ENCODE peak calls at places on chromosomes 6 and 20, in four cellular contexts. One of them, this sample, is unnamed.
A peak's percentile ranks its signal among the peaks of the same experiment; 100 is the strongest.

GRCh38 chr20:63574829-63575720 is 1.0 kb upstream of the HELZ2 start:
- DNase-seq in activated T-helper 9 cell treated with anti-CD3 and anti-CD28 coated beads, Interleukin-2, amount 50 U/mL, for 16 hours: no peak
- DNase-seq in EH: no peak
- DNase-seq in NB4: peak; percentile 44
- DNase-seq in this sample: no peak

GRCh38 chr6:143205983-143206382 is 145.3 kb downstream of the AIG1 start:
- DNase-seq in activated T-helper 9 cell treated with anti-CD3 and anti-CD28 coated beads, Interleukin-2, amount 50 U/mL, for 16 hours: no peak
- DNase-seq in EH: peak; percentile 20
- DNase-seq in NB4: no peak
- DNase-seq in this sample: no peak

GRCh38 chr6:151617539-151617938 is 123.7 kb downstream of the CCDC170 start:
- DNase-seq in activated T-helper 9 cell treated with anti-CD3 and anti-CD28 coated beads, Interleukin-2, amount 50 U/mL, for 16 hours: no peak
- DNase-seq in EH: no peak
- DNase-seq in NB4: no peak
- DNase-seq in this sample: no peak

GRCh38 chr20:33178726-33179125 is 10.8 kb downstream of the BPIFA2 start:
- DNase-seq in activated T-helper 9 cell treated with anti-CD3 and anti-CD28 coated beads, Interleukin-2, amount 50 U/mL, for 16 hours: no peak
- DNase-seq in EH: no peak
- DNase-seq in NB4: no peak
- DNase-seq in this sample: no peak

GRCh38 chr6:36984581-36985383 is 1.2 kb downstream of the MTCH1 start:
- DNase-seq in activated T-helper 9 cell treated with anti-CD3 and anti-CD28 coated beads, Interleukin-2, amount 50 U/mL, for 16 hours: peak; percentile 29
- DNase-seq in EH: peak; percentile 88
- DNase-seq in NB4: peak; percentile 43
- DNase-seq in this sample: peak; percentile 70

GRCh38 chr6:170088349-170088951 is 202.4 kb downstream of the DLL1 start:
- DNase-seq in activated T-helper 9 cell treated with anti-CD3 and anti-CD28 coated beads, Interleukin-2, amount 50 U/mL, for 16 hours: no peak
- DNase-seq in EH: no peak
- DNase-seq in NB4: peak; percentile 90
- DNase-seq in this sample: no peak

GRCh38 chr6:156956286-156956685 is 179.1 kb downstream of the ARID1B start:
- DNase-seq in activated T-helper 9 cell treated with anti-CD3 and anti-CD28 coated beads, Interleukin-2, amount 50 U/mL, for 16 hours: no peak
- DNase-seq in EH: no peak
- DNase-seq in NB4: peak; percentile 60
- DNase-seq in this sample: no peak

GRCh38 chr6:18242062-18242851 is 22.1 kb downstream of the DEK start:
- DNase-seq in activated T-helper 9 cell treated with anti-CD3 and anti-CD28 coated beads, Interleukin-2, amount 50 U/mL, for 16 hours: no peak
- DNase-seq in EH: peak; percentile 90
- DNase-seq in NB4: no peak
- DNase-seq in this sample: no peak

GRCh38 chr20:50284811-50285375 is 94.3 kb downstream of the CEBPB start:
- DNase-seq in activated T-helper 9 cell treated with anti-CD3 and anti-CD28 coated beads, Interleukin-2, amount 50 U/mL, for 16 hours: no peak
- DNase-seq in EH: peak; percentile 57
- DNase-seq in NB4: no peak
- DNase-seq in this sample: no peak

GRCh38 chr6:135114355-135115145 is 59.9 kb upstream of the HBS1L start:
- DNase-seq in activated T-helper 9 cell treated with anti-CD3 and anti-CD28 coated beads, Interleukin-2, amount 50 U/mL, for 16 hours: peak; percentile 35
- DNase-seq in EH: no peak
- DNase-seq in NB4: no peak
- DNase-seq in this sample: peak; percentile 73

GRCh38 chr6:153872946-153873345 is 166.1 kb upstream of the OPRM1 start:
- DNase-seq in activated T-helper 9 cell treated with anti-CD3 and anti-CD28 coated beads, Interleukin-2, amount 50 U/mL, for 16 hours: no peak
- DNase-seq in EH: no peak
- DNase-seq in NB4: no peak
- DNase-seq in this sample: no peak

GRCh38 chr6:154605207-154605877 is 94.9 kb upstream of the CNKSR3 start:
- DNase-seq in activated T-helper 9 cell treated with anti-CD3 and anti-CD28 coated beads, Interleukin-2, amount 50 U/mL, for 16 hours: no peak
- DNase-seq in EH: no peak
- DNase-seq in NB4: no peak
- DNase-seq in this sample: no peak

GRCh38 chr6:327538-328183 is 35.4 kb downstream of the DUSP22 start:
- DNase-seq in activated T-helper 9 cell treated with anti-CD3 and anti-CD28 coated beads, Interleukin-2, amount 50 U/mL, for 16 hours: no peak
- DNase-seq in EH: peak; percentile 61
- DNase-seq in NB4: no peak
- DNase-seq in this sample: no peak

GRCh38 chr6:151916680-151917164 is 109.2 kb downstream of the ESR1 start:
- DNase-seq in activated T-helper 9 cell treated with anti-CD3 and anti-CD28 coated beads, Interleukin-2, amount 50 U/mL, for 16 hours: no peak
- DNase-seq in EH: peak; percentile 96
- DNase-seq in NB4: no peak
- DNase-seq in this sample: no peak

GRCh38 chr6:159074120-159074684 is 29.4 kb upstream of the TAGAP start:
- DNase-seq in activated T-helper 9 cell treated with anti-CD3 and anti-CD28 coated beads, Interleukin-2, amount 50 U/mL, for 16 hours: no peak
- DNase-seq in EH: peak; percentile 54
- DNase-seq in NB4: peak; percentile 44
- DNase-seq in this sample: no peak

GRCh38 chr6:78910611-78911134 is 43.3 kb downstream of the IRAK1BP1 start:
- DNase-seq in activated T-helper 9 cell treated with anti-CD3 and anti-CD28 coated beads, Interleukin-2, amount 50 U/mL, for 16 hours: no peak
- DNase-seq in EH: no peak
- DNase-seq in NB4: no peak
- DNase-seq in this sample: no peak

GRCh38 chr6:112038756-112039430 is 15.0 kb upstream of the CCN6 start:
- DNase-seq in activated T-helper 9 cell treated with anti-CD3 and anti-CD28 coated beads, Interleukin-2, amount 50 U/mL, for 16 hours: no peak
- DNase-seq in EH: peak; percentile 32
- DNase-seq in NB4: no peak
- DNase-seq in this sample: no peak

GRCh38 chr6:56041591-56041990 is 166.2 kb upstream of the BMP5 start:
- DNase-seq in activated T-helper 9 cell treated with anti-CD3 and anti-CD28 coated beads, Interleukin-2, amount 50 U/mL, for 16 hours: no peak
- DNase-seq in EH: no peak
- DNase-seq in NB4: no peak
- DNase-seq in this sample: no peak

GRCh38 chr6:131766631-131767030 is 41.2 kb upstream of the ENPP1 start:
- DNase-seq in activated T-helper 9 cell treated with anti-CD3 and anti-CD28 coated beads, Interleukin-2, amount 50 U/mL, for 16 hours: no peak
- DNase-seq in EH: no peak
- DNase-seq in NB4: no peak
- DNase-seq in this sample: no peak

GRCh38 chr20:2698912-2699311 is 6.3 kb downstream of the EBF4 start:
- DNase-seq in activated T-helper 9 cell treated with anti-CD3 and anti-CD28 coated beads, Interleukin-2, amount 50 U/mL, for 16 hours: no peak
- DNase-seq in EH: no peak
- DNase-seq in NB4: no peak
- DNase-seq in this sample: no peak

GRCh38 chr6:89853068-89853467 is 23.4 kb downstream of the CASP8AP2 start:
- DNase-seq in activated T-helper 9 cell treated with anti-CD3 and anti-CD28 coated beads, Interleukin-2, amount 50 U/mL, for 16 hours: no peak
- DNase-seq in EH: peak; percentile 77
- DNase-seq in NB4: no peak
- DNase-seq in this sample: no peak

GRCh38 chr6:107115695-107116327 is 496 bp upstream of the BEND3 start:
- DNase-seq in activated T-helper 9 cell treated with anti-CD3 and anti-CD28 coated beads, Interleukin-2, amount 50 U/mL, for 16 hours: no peak
- DNase-seq in EH: peak; percentile 35
- DNase-seq in NB4: peak; percentile 89
- DNase-seq in this sample: peak; percentile 8